ENCODE peak calls at places on chromosomes 6 and 20, in six cellular contexts. I is A549; Q is PC-3; U is activated naive CD8-positive, alpha-beta T cell treated with anti-CD3 and anti-CD28 coated beads, Interleukin-2, amount 50 U/mL, for 24 hours; K is retinal pigment epithelial cell; X is M059J. N is an unnamed sample.

GRCh38 chr6:44672086-44672485 is 284.6 kb downstream of the CDC5L start:
- DNase-seq in I (no peak), Q (no peak), U (no peak), K (no peak), X (no peak), N (no peak)

GRCh38 chr6:137843206-137843605 is 23.9 kb upstream of the TNFAIP3 start:
- DNase-seq in I (no peak), Q (no peak), U (no peak), K (no peak), X (no peak), N (no peak)

GRCh38 chr20:40797425-40797824 is 108.4 kb upstream of the MAFB start:
- DNase-seq in I (peak; percentile 11), Q (peak; percentile 37), U (no peak), K (no peak), X (peak; percentile 36), N (no peak)

GRCh38 chr20:16107172-16107870 is 465.9 kb downstream of the KIF16B start:
- DNase-seq in I (no peak), Q (no peak), U (no peak), K (no peak), X (no peak), N (no peak)

GRCh38 chr6:31576897-31577341 is 1.6 kb downstream of the TNF start:
- DNase-seq in I (no peak), Q (no peak), U (no peak), K (no peak), X (no peak), N (no peak)

GRCh38 chr6:162621246-162621645 is 106.3 kb downstream of the PRKN start:
- DNase-seq in I (no peak), Q (no peak), U (peak; percentile 7), K (peak; percentile 36), X (peak; percentile 33), N (no peak)

GRCh38 chr20:21026951-21027350 is 79.2 kb downstream of the LINC00237 start:
- DNase-seq in I (no peak), Q (peak; percentile 19), U (no peak), K (no peak), X (peak; percentile 9), N (no peak)

GRCh38 chr6:43308101-43308989 is at the start of gene CRIP3:
- DNase-seq in I (peak; percentile 54), Q (peak; percentile 64), U (peak; percentile 60), K (no peak), X (peak; percentile 47), N (no peak)

GRCh38 chr6:135257641-135258405 is 76.7 kb downstream of the MYB start:
- DNase-seq in I (no peak), Q (no peak), U (no peak), K (no peak), X (peak; percentile 75), N (no peak)

GRCh38 chr6:89131599-89131998 is 13.7 kb upstream of the SRSF12 start:
- DNase-seq in I (no peak), Q (no peak), U (no peak), K (no peak), X (no peak), N (no peak)

GRCh38 chr6:35973670-35974222 is 50.7 kb downstream of the SLC26A8 start:
- DNase-seq in I (no peak), Q (peak; percentile 80), U (peak; percentile 12), K (no peak), X (peak; percentile 81), N (peak; percentile 55)

GRCh38 chr6:2029130-2029794 is 216.1 kb downstream of the GMDS start:
- DNase-seq in I (no peak), Q (peak; percentile 62), U (no peak), K (no peak), X (no peak), N (no peak)

GRCh38 chr20:10040070-10040970 is 5.5 kb downstream of the ANKEF1 start:
- DNase-seq in I (peak; percentile 60), Q (peak; percentile 98), U (no peak), K (no peak), X (peak; percentile 94), N (no peak)

GRCh38 chr6:159068904-159069578 is 24.2 kb upstream of the TAGAP start:
- DNase-seq in I (no peak), Q (no peak), U (no peak), K (no peak), X (no peak), N (no peak)

GRCh38 chr6:42387336-42387735 is 64.4 kb downstream of the TRERF1 start:
- DNase-seq in I (no peak), Q (peak; percentile 30), U (no peak), K (no peak), X (peak; percentile 57), N (no peak)

GRCh38 chr20:24643731-24644130 is 174.3 kb downstream of the SYNDIG1 start:
- DNase-seq in I (no peak), Q (no peak), U (no peak), K (no peak), X (no peak), N (no peak)

N was measured in mucosa of gallbladder.